ENCODE peak calls at places on chromosome 3, in nine cellular contexts. E, N, H, D, J, G, B, I and R are unnamed samples.

GRCh38 chr3:148790841-148791240 is 36.8 kb upstream of the CPB1 start:
- DNase-seq in B (no peak), G (no peak), D (no peak), E (peak), I (peak), H (peak), J (no peak), N (no peak), R (no peak)

GRCh38 chr3:139629033-139629432 is 48.7 kb downstream of the NMNAT3 start:
- DNase-seq in B (peak), N (peak), H (no peak), J (peak), I (no peak), G (peak), E (no peak), D (no peak), R (no peak)

GRCh38 chr3:49025005-49025792 is 3.3 kb downstream of the NDUFAF3 start:
- DNase-seq in B (no peak), N (no peak), H (no peak), J (no peak), I (no peak), D (no peak), G (no peak), E (no peak), R (no peak)

GRCh38 chr3:78041486-78041885 is 1001.6 kb downstream of the ROBO2 start:
- DNase-seq in J (no peak), D (no peak), H (no peak), E (no peak), N (no peak), I (no peak), B (no peak), G (peak), R (no peak)

GRCh38 chr3:87197531-87197930 is 29.6 kb upstream of the CHMP2B start:
- DNase-seq in I (no peak), G (no peak), N (no peak), B (no peak), D (no peak), J (no peak), H (no peak), E (no peak), R (no peak)

GRCh38 chr3:14145236-14145635 is 20.4 kb downstream of the TMEM43 start:
- DNase-seq in N (no peak), D (no peak), I (no peak), J (no peak), E (no peak), B (no peak), G (peak), H (no peak), R (no peak)

GRCh38 chr3:51948016-51948580 is 5.9 kb downstream of the PARP3 start:
- DNase-seq in H (no peak), B (no peak), D (no peak), J (no peak), N (no peak), I (no peak), G (no peak), E (no peak), R (no peak)

GRCh38 chr3:535566-536416 is 339.2 kb downstream of the CHL1 start:
- DNase-seq in D (peak), I (no peak), J (peak), E (no peak), N (no peak), B (no peak), H (no peak), G (peak), R (no peak)

GRCh38 chr3:143337387-143337786 is 217.8 kb downstream of the CHST2 start:
- DNase-seq in H (no peak), N (no peak), G (no peak), B (no peak), D (no peak), J (no peak), E (no peak), I (no peak), R (no peak)

GRCh38 chr3:150699068-150699635 is 4.6 kb downstream of the ERICH6 start:
- DNase-seq in I (no peak), J (no peak), D (no peak), B (peak), G (peak), E (no peak), N (no peak), H (no peak), R (no peak)

GRCh38 chr3:134058728-134059601 is 29.2 kb upstream of the SLCO2A1 start:
- DNase-seq in G (no peak), B (no peak), D (no peak), E (no peak), J (no peak), H (no peak), I (peak), N (no peak), R (no peak)

GRCh38 chr3:123186695-123187094 is 15.0 kb upstream of the SEC22A start:
- DNase-seq in H (no peak), D (no peak), B (no peak), G (no peak), E (no peak), J (no peak), I (no peak), N (no peak), R (no peak)

GRCh38 chr3:151362798-151363197 is 21.8 kb downstream of the P2RY12 start:
- DNase-seq in N (no peak), J (no peak), G (no peak), D (no peak), B (no peak), H (no peak), I (peak), E (no peak), R (no peak)

GRCh38 chr3:151774910-151775309 is 39.0 kb upstream of the AADAC start:
- DNase-seq in H (no peak), I (no peak), D (no peak), B (no peak), G (no peak), E (no peak), N (no peak), J (no peak), R (no peak)

GRCh38 chr3:106242779-106243178 is 374.0 kb upstream of the CBLB start:
- DNase-seq in H (no peak), N (no peak), J (no peak), G (no peak), B (no peak), D (no peak), I (no peak), E (no peak), R (no peak)

GRCh38 chr3:157832588-157832987 is 273.6 kb downstream of the SHOX2 start:
- DNase-seq in H (no peak), I (no peak), B (no peak), J (no peak), G (no peak), N (no peak), D (no peak), E (no peak), R (no peak)

GRCh38 chr3:105752791-105753415 is 115.9 kb downstream of the CBLB start:
- DNase-seq in N (no peak), G (no peak), H (no peak), B (peak), E (no peak), I (no peak), D (peak), J (no peak), R (no peak)

GRCh38 chr3:108388136-108389132 is 92.1 kb downstream of the HHLA2 start:
- DNase-seq in H (no peak), I (no peak), E (no peak), D (no peak), J (no peak), G (no peak), B (no peak), N (no peak), R (no peak)

GRCh38 chr3:108391917-108392585 is 95.7 kb downstream of the HHLA2 start:
- DNase-seq in H (no peak), J (no peak), N (no peak), D (no peak), B (no peak), I (no peak), G (peak), E (no peak), R (no peak)

GRCh38 chr3:108389361-108389760 is 93.0 kb downstream of the HHLA2 start:
- DNase-seq in D (no peak), H (no peak), I (no peak), G (no peak), E (no peak), N (no peak), J (no peak), B (no peak), R (no peak)

GRCh38 chr3:108383306-108383705 is 87.0 kb downstream of the HHLA2 start:
- DNase-seq in G (no peak), E (no peak), B (no peak), N (no peak), H (no peak), I (no peak), D (no peak), J (no peak), R (no peak)

GRCh38 chr3:108387065-108387464 is 90.7 kb downstream of the HHLA2 start:
- DNase-seq in E (no peak), N (no peak), I (no peak), B (no peak), H (no peak), D (no peak), G (no peak), J (no peak), R (no peak)
- H3K27ac ChIP-seq in E (no peak), N (no peak), I (no peak), B (no peak), H (no peak), D (no peak), G (no peak), J (no peak), R (no peak)

DNA sequence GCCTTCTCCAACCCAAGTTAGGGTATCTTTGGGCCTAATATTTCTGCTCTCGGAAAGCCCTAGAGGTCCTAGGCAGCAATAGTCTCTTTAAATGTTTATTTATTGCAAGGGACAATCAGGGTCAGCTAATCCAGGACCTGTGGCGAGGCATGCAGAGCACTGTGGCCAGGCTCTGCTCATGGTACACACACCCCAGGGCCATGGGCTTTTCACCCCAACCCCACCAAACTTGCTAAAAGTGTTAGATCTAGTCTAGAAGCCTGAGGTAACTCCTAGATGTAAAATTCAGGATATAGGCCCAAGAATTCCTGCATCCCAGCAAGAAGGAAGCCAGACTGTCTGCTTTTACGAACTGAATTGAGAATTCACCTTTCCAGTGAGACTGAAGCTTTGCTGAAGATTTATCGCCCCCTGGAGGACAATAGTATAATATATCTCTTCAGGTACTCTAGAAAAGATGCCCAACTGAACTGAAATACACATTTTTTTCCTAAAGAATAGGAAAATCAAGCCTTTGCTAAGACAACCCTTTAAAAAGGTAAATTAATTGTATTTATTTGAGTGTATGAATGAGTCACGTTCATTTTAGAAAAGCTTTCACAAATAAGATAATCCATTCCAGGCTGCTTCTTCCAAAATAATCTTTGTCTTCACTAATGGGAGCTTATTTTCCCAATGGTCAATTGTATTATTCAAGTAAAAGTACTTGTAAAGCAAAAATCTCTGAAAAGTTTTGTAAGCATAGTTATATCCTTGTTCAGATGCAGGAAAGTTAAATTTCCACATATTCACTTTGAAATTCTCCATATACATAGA is 89.8 kb downstream of the LRRC3B start:
- DNase-seq in J (peak), B (peak), G (peak), I (no peak), N (peak), E (peak), D (peak), H (no peak), R (no peak)
- TF ChIP-seq CTCF in J (peak), B (peak), G (peak), I (peak), N (peak), E (peak), D (peak), H (peak), R (peak)

GRCh38 chr3:185069023-185069422 is 83.8 kb downstream of the C3orf70 start:
- DNase-seq in D (no peak), G (no peak), N (no peak), E (no peak), B (no peak), H (no peak), I (no peak), J (no peak), R (no peak)
- H3K27ac ChIP-seq in D (no peak), G (no peak), N (no peak), E (no peak), B (no peak), H (no peak), I (no peak), J (no peak), R (no peak)

GRCh38 chr3:15303216-15303615 is 29.2 kb downstream of the SH3BP5 start:
- DNase-seq in H (no peak), E (no peak), B (no peak), D (no peak), J (no peak), N (no peak), G (no peak), I (peak), R (no peak)

GRCh38 chr3:15307580-15307979 is 24.8 kb downstream of the SH3BP5 start:
- DNase-seq in J (peak), N (no peak), I (peak), D (no peak), H (peak), B (no peak), E (no peak), G (no peak), R (no peak)

GRCh38 chr3:15306979-15307359 is 25.4 kb downstream of the SH3BP5 start:
- DNase-seq in N (no peak), H (peak), E (no peak), B (no peak), I (peak), G (no peak), J (no peak), D (no peak), R (no peak)

GRCh38 chr3:15303728-15304127 is 28.7 kb downstream of the SH3BP5 start:
- DNase-seq in J (no peak), I (peak), D (no peak), G (no peak), N (no peak), B (no peak), H (peak), E (no peak), R (no peak)

DNA sequence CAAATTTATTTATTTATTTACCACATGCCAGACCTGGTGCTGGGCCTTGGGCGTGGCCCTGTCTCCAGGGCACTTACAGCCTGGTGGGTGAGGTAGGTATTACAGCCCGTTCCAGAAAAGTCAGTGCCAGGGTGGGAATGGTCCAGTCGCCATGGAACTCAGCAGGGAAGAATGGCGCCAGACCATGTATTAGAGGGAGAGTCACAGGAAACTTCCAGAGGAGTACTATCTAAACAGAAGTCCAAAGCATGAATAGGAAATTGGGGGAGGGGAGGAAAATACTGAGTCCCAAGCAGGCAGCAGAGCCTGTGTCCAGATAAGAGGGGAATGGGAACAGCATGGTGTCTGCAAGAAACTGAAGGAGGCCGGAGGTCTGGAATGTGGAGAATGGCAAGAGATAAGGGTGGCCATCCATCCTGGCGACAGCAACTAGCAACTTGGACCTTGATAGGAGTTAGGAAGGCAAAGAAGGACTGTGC is 27.0 kb downstream of the SH3BP5 start:
- DNase-seq in G (peak), H (no peak), B (no peak), E (no peak), N (peak), I (peak), J (no peak), D (peak), R (no peak)
- TF ChIP-seq CTCF in G (peak), H (no peak), B (peak), E (no peak), N (peak), I (peak), J (peak), D (peak), R (peak)

DNA sequence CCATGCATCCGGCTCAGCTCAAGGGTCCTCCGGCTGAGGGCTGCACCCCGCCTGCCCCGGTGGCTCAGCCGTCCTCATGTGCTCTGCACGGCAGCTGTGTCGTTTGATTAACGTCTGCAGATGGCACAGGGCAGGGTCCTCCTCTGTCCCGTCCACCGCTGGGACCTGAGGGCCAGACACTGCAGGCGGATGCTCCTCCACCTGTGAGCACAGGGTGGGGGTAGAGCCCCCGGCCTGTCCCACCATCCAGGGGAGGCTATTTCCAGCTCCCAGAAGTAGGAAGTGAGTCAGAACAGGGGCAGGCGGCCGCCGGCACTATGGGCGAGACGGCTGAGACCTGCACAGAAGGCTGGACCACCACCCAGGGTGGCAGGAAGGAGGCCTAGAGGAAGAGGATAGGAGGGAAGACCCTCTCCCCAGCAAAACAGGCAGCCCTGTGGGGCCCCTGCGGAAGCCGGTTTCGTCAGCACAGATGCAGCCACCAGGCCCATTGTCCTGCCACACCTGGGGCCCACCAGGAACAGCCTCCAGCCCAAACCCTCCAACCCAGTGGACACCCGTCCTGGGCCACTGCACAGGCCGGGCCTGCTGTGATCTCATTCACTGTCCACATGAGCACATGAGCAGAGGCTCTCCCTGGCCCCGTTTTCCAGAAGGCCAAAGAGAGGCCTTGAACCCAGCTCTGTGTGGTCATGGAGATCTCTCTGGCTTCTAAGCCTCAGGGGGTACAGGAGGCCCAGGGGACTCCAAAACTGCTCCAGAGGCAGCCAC is 12.6 kb upstream of the PLXND1 start:
- DNase-seq in G (no peak), J (no peak), I (no peak), B (no peak), E (peak), H (peak), D (no peak), N (no peak), R (no peak)
- H3K27ac ChIP-seq in G (no peak), J (no peak), I (peak), B (no peak), E (peak), H (no peak), D (no peak), N (no peak), R (no peak)

DNA sequence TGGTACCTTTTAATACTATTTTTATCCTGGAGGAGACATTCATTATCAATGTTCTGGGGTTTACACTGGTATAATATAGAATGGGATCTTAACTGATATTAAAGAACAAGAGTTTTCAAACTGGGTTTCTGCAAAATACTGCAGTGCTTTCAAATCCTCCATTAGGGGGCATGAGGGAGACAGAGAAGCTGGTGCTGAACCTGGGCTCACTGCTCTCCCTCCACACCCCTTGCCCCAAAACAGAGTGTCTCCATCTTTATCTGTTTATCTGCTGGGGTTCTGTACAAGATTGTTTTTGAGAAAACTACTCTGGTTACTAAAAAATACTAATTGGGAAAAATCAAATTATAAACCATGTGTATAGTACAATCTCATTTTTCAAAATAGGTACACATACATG is 41.7 kb downstream of the CADPS start:
- DNase-seq in N (no peak), B (peak), G (no peak), D (peak), J (peak), H (no peak), E (no peak), I (no peak), R (no peak)
- TF ChIP-seq CTCF in N (peak), B (no peak), G (no peak), D (peak), J (peak), H (no peak), E (no peak), I (no peak), R (no peak)

DNA sequence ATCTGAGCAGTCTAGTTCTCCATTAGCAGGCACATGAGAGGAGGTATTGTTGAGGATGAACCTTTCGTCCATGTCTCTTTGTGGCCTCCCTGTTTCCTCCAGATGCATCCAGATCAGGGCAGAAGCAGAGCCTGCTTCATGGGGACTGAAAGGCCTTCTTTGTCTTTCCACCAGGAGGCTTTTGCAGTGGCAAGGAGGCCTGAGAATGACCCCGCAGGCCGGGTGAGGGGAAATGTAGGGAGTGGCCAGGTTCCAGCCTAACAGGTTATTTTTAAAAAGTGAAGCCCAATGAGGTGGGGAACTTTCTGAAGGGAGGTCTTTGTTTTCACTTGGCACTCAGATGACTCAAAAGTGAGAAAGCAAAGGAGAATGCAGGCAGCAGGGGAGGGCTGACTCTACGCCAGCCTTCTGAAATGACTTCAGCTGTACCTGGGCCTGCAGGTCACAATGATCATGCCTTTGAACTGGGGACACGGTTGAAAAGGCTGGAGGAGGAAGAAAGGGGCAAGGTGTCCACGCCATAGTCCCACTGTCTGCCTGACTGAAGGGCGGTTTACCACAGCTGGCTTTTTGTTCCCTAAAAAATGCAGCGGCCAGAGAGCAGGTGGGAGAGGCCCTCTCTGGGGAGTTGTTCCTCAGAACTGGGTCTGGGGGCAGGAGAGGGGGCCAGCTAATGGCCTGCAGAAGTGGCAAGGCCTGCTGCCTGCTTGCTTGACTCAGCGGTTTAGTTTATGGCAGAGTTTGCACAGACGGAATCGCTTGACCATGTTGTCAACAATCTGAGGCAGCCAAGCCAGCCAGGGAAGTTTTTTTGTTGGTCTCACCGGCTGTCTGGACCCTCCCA is 28.7 kb downstream of the CMTM7 start:
- DNase-seq in J (peak), D (peak), G (peak), H (no peak), B (peak), I (peak), E (no peak), N (peak), R (no peak)
- H3K27ac ChIP-seq in J (no peak), D (peak), G (no peak), H (no peak), B (peak), I (peak), E (no peak), N (peak), R (peak)

GRCh38 chr3:26484140-26484539 is 138.4 kb upstream of the LRRC3B start:
- DNase-seq in H (no peak), B (no peak), E (no peak), J (peak), I (no peak), N (no peak), D (peak), G (no peak), R (no peak)
- TF ChIP-seq CTCF in H (no peak), B (no peak), E (no peak), J (peak), I (no peak), N (peak), D (peak), G (no peak), R (no peak)